ENCODE peak calls at places on chromosomes 16 and 17, in ten cellular contexts. W is ascending aorta; J is caudate nucleus; M is HEK293T; T is AG08395; P is brain microvascular endothelial cell; O is activated CD8-positive, alpha-beta memory T cell treated with anti-CD3 and anti-CD28 coated beads for 1 hour; H is A549; R is T-helper 2 cell; Z is posterior vena cava. U is an unnamed sample.

GRCh38 chr16:13453938-13454553 is 465.9 kb upstream of the ERCC4 start:
- DNase-seq in J (no peak), M (peak), R (peak), Z (no peak), T (peak), W (no peak), P (no peak), H (peak), O (no peak), U (no peak)

GRCh38 chr17:57366177-57366557 is 109.8 kb downstream of the MSI2 start:
- DNase-seq in T (no peak), P (no peak), Z (no peak), H (no peak), J (no peak), W (no peak), R (no peak), O (no peak), M (no peak), U (no peak)

GRCh38 chr17:77203846-77204245 is 63.1 kb downstream of the SEC14L1 start:
- DNase-seq in H (no peak), J (no peak), T (no peak), R (no peak), M (no peak), W (peak), Z (no peak), P (no peak), O (no peak), U (no peak)

GRCh38 chr17:21295036-21295952 is 10.8 kb downstream of the MAP2K3 start:
- DNase-seq in M (no peak), T (no peak), W (no peak), H (peak), Z (no peak), J (no peak), R (no peak), P (no peak), O (no peak), U (no peak)

GRCh38 chr17:83002118-83002805 is 77.1 kb upstream of the METRNL start:
- DNase-seq in J (no peak), O (no peak), R (no peak), M (no peak), Z (no peak), P (no peak), T (no peak), W (no peak), H (no peak), U (no peak)

GRCh38 chr17:37273419-37274051 is 102.2 kb upstream of the C17orf78 start:
- DNase-seq in P (no peak), R (peak), H (peak), Z (no peak), M (no peak), W (no peak), T (peak), O (no peak), J (no peak), U (no peak)

GRCh38 chr17:5555254-5555653 is 29.1 kb downstream of the NLRP1 start:
- DNase-seq in P (peak), R (no peak), H (no peak), M (peak), T (peak), W (no peak), O (no peak), J (no peak), Z (no peak), U (no peak)

GRCh38 chr17:4204676-4205075 is 59.1 kb downstream of the ANKFY1 start:
- DNase-seq in T (peak), R (no peak), W (peak), Z (peak), H (no peak), J (no peak), O (no peak), P (peak), M (no peak), U (peak)

GRCh38 chr17:8534498-8535188 is 95.9 kb downstream of the MYH10 start:
- DNase-seq in Z (no peak), P (no peak), M (no peak), T (no peak), R (no peak), O (no peak), H (no peak), W (no peak), J (no peak), U (no peak)

GRCh38 chr17:43940630-43941029 is 1.6 kb downstream of the PPY start:
- DNase-seq in O (no peak), J (no peak), H (peak), R (no peak), M (peak), T (peak), W (no peak), Z (no peak), P (peak), U (no peak)

GRCh38 chr17:72890711-72891110 is 201.8 kb downstream of the SLC39A11 start:
- DNase-seq in T (peak), P (no peak), H (peak), J (no peak), W (no peak), R (no peak), M (no peak), O (no peak), Z (no peak), U (no peak)

GRCh38 chr17:76738468-76738850 is 540 bp downstream of the MFSD11 start:
- DNase-seq in M (no peak), J (no peak), T (no peak), Z (no peak), P (no peak), O (no peak), W (no peak), H (no peak), R (no peak), U (no peak)

GRCh38 chr16:47995354-47995753 is 160.4 kb downstream of the ABCC12 start:
- DNase-seq in H (no peak), J (no peak), T (no peak), Z (no peak), O (no peak), M (no peak), W (no peak), P (no peak), R (no peak), U (no peak)

GRCh38 chr16:80804061-80804450 is 342 bp downstream of the CDYL2 start:
- DNase-seq in J (no peak), H (peak), T (peak), R (peak), O (peak), Z (peak), M (no peak), P (peak), W (peak), U (no peak)

GRCh38 chr17:51362818-51363598 is 102.7 kb downstream of the UTP18 start:
- DNase-seq in P (no peak), H (no peak), O (no peak), J (no peak), R (no peak), M (no peak), Z (no peak), W (no peak), T (no peak), U (no peak)

GRCh38 chr16:27171584-27171983 is 31.7 kb upstream of the KDM8 start:
- DNase-seq in P (no peak), O (no peak), H (no peak), W (no peak), Z (no peak), M (no peak), R (no peak), T (no peak), J (no peak), U (no peak)

GRCh38 chr16:19809121-19809635 is 75.5 kb downstream of the GPRC5B start:
- DNase-seq in R (peak), Z (no peak), J (no peak), P (no peak), H (peak), W (no peak), O (no peak), T (no peak), M (no peak), U (no peak)

GRCh38 chr16:72947379-72948237 is 100.3 kb downstream of the ZFHX3 start:
- DNase-seq in O (no peak), M (no peak), R (no peak), W (no peak), T (no peak), P (peak), J (no peak), Z (peak), H (no peak), U (no peak)

GRCh38 chr17:40321502-40322416 is 12.8 kb downstream of the RARA start:
- DNase-seq in Z (peak), O (no peak), M (no peak), P (no peak), H (no peak), R (peak), J (no peak), T (no peak), W (no peak), U (peak)

GRCh38 chr17:45170280-45170975 is 8.8 kb downstream of the HEXIM2 start:
- DNase-seq in M (no peak), H (no peak), J (no peak), W (no peak), P (no peak), R (no peak), Z (no peak), T (no peak), O (no peak), U (no peak)

U was measured in suprapubic skin.